ENCODE peak calls at places on chromosome 14, in ten cellular contexts. One of them, this sample, is unnamed.

GRCh38 chr14:77051101-77051500 is 22.6 kb upstream of the IRF2BPL start:
- DNase-seq in AG04450: no peak
- DNase-seq in lung: peak
- DNase-seq in fibroblast of the aortic adventitia: peak
- DNase-seq in mucosa of descending colon: no peak
- DNase-seq in lower leg skin: peak
- DNase-seq in CD4-positive, alpha-beta T cell: no peak
- DNase-seq in progenitor cell of endocrine pancreas: no peak
- DNase-seq in GM12864: no peak
- DNase-seq in GM13976: no peak
- DNase-seq in this sample: no peak

GRCh38 chr14:71117839-71118743 is 210.8 kb downstream of the PCNX1 start:
- DNase-seq in AG04450: peak
- DNase-seq in lung: no peak
- DNase-seq in fibroblast of the aortic adventitia: peak
- DNase-seq in mucosa of descending colon: peak
- DNase-seq in lower leg skin: no peak
- DNase-seq in CD4-positive, alpha-beta T cell: no peak
- DNase-seq in progenitor cell of endocrine pancreas: no peak
- DNase-seq in GM12864: no peak
- DNase-seq in GM13976: no peak
- DNase-seq in this sample: peak

GRCh38 chr14:103879570-103880333 is 32.4 kb upstream of the PPP1R13B start:
- DNase-seq in AG04450: no peak
- DNase-seq in lung: peak
- DNase-seq in fibroblast of the aortic adventitia: no peak
- DNase-seq in mucosa of descending colon: peak
- DNase-seq in lower leg skin: no peak
- DNase-seq in CD4-positive, alpha-beta T cell: no peak
- DNase-seq in progenitor cell of endocrine pancreas: peak
- DNase-seq in GM12864: no peak
- DNase-seq in GM13976: no peak
- DNase-seq in this sample: peak

GRCh38 chr14:78327426-78328210 is 157.4 kb downstream of the NRXN3 start:
- DNase-seq in AG04450: no peak
- DNase-seq in lung: no peak
- DNase-seq in fibroblast of the aortic adventitia: no peak
- DNase-seq in mucosa of descending colon: no peak
- DNase-seq in lower leg skin: no peak
- DNase-seq in CD4-positive, alpha-beta T cell: no peak
- DNase-seq in progenitor cell of endocrine pancreas: no peak
- DNase-seq in GM12864: no peak
- DNase-seq in GM13976: no peak
- DNase-seq in this sample: no peak

GRCh38 chr14:32073537-32074189 is 3.4 kb upstream of the ARHGAP5 start:
- DNase-seq in AG04450: peak
- DNase-seq in lung: peak
- DNase-seq in fibroblast of the aortic adventitia: peak
- DNase-seq in mucosa of descending colon: peak
- DNase-seq in lower leg skin: peak
- DNase-seq in CD4-positive, alpha-beta T cell: peak
- DNase-seq in progenitor cell of endocrine pancreas: no peak
- DNase-seq in GM12864: peak
- DNase-seq in GM13976: peak
- DNase-seq in this sample: peak

GRCh38 chr14:92507174-92507768 is 6.3 kb upstream of the RIN3 start:
- DNase-seq in AG04450: no peak
- DNase-seq in lung: peak
- DNase-seq in fibroblast of the aortic adventitia: no peak
- DNase-seq in mucosa of descending colon: peak
- DNase-seq in lower leg skin: no peak
- DNase-seq in CD4-positive, alpha-beta T cell: no peak
- DNase-seq in progenitor cell of endocrine pancreas: no peak
- DNase-seq in GM12864: peak
- DNase-seq in GM13976: no peak
- DNase-seq in this sample: peak

GRCh38 chr14:103854822-103855733 is 7.7 kb upstream of the PPP1R13B start:
- DNase-seq in AG04450: no peak
- DNase-seq in lung: peak
- DNase-seq in fibroblast of the aortic adventitia: no peak
- DNase-seq in mucosa of descending colon: peak
- DNase-seq in lower leg skin: peak
- DNase-seq in CD4-positive, alpha-beta T cell: no peak
- DNase-seq in progenitor cell of endocrine pancreas: peak
- DNase-seq in GM12864: no peak
- DNase-seq in GM13976: peak
- DNase-seq in this sample: no peak

GRCh38 chr14:95697764-95698163 is 11.5 kb downstream of the TCL1B start:
- DNase-seq in AG04450: no peak
- DNase-seq in lung: no peak
- DNase-seq in fibroblast of the aortic adventitia: no peak
- DNase-seq in mucosa of descending colon: no peak
- DNase-seq in lower leg skin: no peak
- DNase-seq in CD4-positive, alpha-beta T cell: no peak
- DNase-seq in progenitor cell of endocrine pancreas: no peak
- DNase-seq in GM12864: peak
- DNase-seq in GM13976: no peak
- DNase-seq in this sample: no peak

GRCh38 chr14:96145116-96145864 is 59.3 kb upstream of the BDKRB2 start:
- DNase-seq in AG04450: peak
- DNase-seq in lung: no peak
- DNase-seq in fibroblast of the aortic adventitia: peak
- DNase-seq in mucosa of descending colon: no peak
- DNase-seq in lower leg skin: no peak
- DNase-seq in CD4-positive, alpha-beta T cell: no peak
- DNase-seq in progenitor cell of endocrine pancreas: no peak
- DNase-seq in GM12864: no peak
- DNase-seq in GM13976: no peak
- DNase-seq in this sample: no peak

GRCh38 chr14:24427537-24428508 is 1.6 kb downstream of the CBLN3 start:
- DNase-seq in AG04450: no peak
- DNase-seq in lung: no peak
- DNase-seq in fibroblast of the aortic adventitia: no peak
- DNase-seq in mucosa of descending colon: no peak
- DNase-seq in lower leg skin: peak
- DNase-seq in CD4-positive, alpha-beta T cell: no peak
- DNase-seq in progenitor cell of endocrine pancreas: no peak
- DNase-seq in GM12864: no peak
- DNase-seq in GM13976: no peak
- DNase-seq in this sample: no peak

GRCh38 chr14:90344285-90344684 is 12.5 kb upstream of the NRDE2 start:
- DNase-seq in AG04450: no peak
- DNase-seq in lung: no peak
- DNase-seq in fibroblast of the aortic adventitia: no peak
- DNase-seq in mucosa of descending colon: no peak
- DNase-seq in lower leg skin: no peak
- DNase-seq in CD4-positive, alpha-beta T cell: no peak
- DNase-seq in progenitor cell of endocrine pancreas: no peak
- DNase-seq in GM12864: no peak
- DNase-seq in GM13976: no peak
- DNase-seq in this sample: no peak

GRCh38 chr14:64728106-64728505 is 23.9 kb downstream of the PLEKHG3 start:
- DNase-seq in AG04450: no peak
- DNase-seq in lung: no peak
- DNase-seq in fibroblast of the aortic adventitia: no peak
- DNase-seq in mucosa of descending colon: no peak
- DNase-seq in lower leg skin: no peak
- DNase-seq in CD4-positive, alpha-beta T cell: no peak
- DNase-seq in progenitor cell of endocrine pancreas: no peak
- DNase-seq in GM12864: no peak
- DNase-seq in GM13976: no peak
- DNase-seq in this sample: no peak

GRCh38 chr14:78417532-78417931 is 247.4 kb downstream of the NRXN3 start:
- DNase-seq in AG04450: no peak
- DNase-seq in lung: no peak
- DNase-seq in fibroblast of the aortic adventitia: no peak
- DNase-seq in mucosa of descending colon: no peak
- DNase-seq in lower leg skin: no peak
- DNase-seq in CD4-positive, alpha-beta T cell: no peak
- DNase-seq in progenitor cell of endocrine pancreas: no peak
- DNase-seq in GM12864: no peak
- DNase-seq in GM13976: no peak
- DNase-seq in this sample: no peak

GRCh38 chr14:59688224-59689170 is 111.9 kb upstream of the CCDC175 start:
- DNase-seq in AG04450: peak
- DNase-seq in lung: no peak
- DNase-seq in fibroblast of the aortic adventitia: peak
- DNase-seq in mucosa of descending colon: peak
- DNase-seq in lower leg skin: no peak
- DNase-seq in CD4-positive, alpha-beta T cell: no peak
- DNase-seq in progenitor cell of endocrine pancreas: no peak
- DNase-seq in GM12864: peak
- DNase-seq in GM13976: peak
- DNase-seq in this sample: peak

GRCh38 chr14:71138236-71139057 is 231.2 kb downstream of the PCNX1 start:
- DNase-seq in AG04450: no peak
- DNase-seq in lung: no peak
- DNase-seq in fibroblast of the aortic adventitia: no peak
- DNase-seq in mucosa of descending colon: no peak
- DNase-seq in lower leg skin: no peak
- DNase-seq in CD4-positive, alpha-beta T cell: no peak
- DNase-seq in progenitor cell of endocrine pancreas: no peak
- DNase-seq in GM12864: no peak
- DNase-seq in GM13976: no peak
- DNase-seq in this sample: no peak

GRCh38 chr14:50806241-50806933 is 24.6 kb downstream of the NIN start:
- DNase-seq in AG04450: no peak
- DNase-seq in lung: no peak
- DNase-seq in fibroblast of the aortic adventitia: peak
- DNase-seq in mucosa of descending colon: no peak
- DNase-seq in lower leg skin: no peak
- DNase-seq in CD4-positive, alpha-beta T cell: no peak
- DNase-seq in progenitor cell of endocrine pancreas: no peak
- DNase-seq in GM12864: no peak
- DNase-seq in GM13976: no peak
- DNase-seq in this sample: no peak

GRCh38 chr14:89190779-89191513 is 226.1 kb downstream of the FOXN3 start:
- DNase-seq in AG04450: no peak
- DNase-seq in lung: no peak
- DNase-seq in fibroblast of the aortic adventitia: no peak
- DNase-seq in mucosa of descending colon: no peak
- DNase-seq in lower leg skin: no peak
- DNase-seq in CD4-positive, alpha-beta T cell: no peak
- DNase-seq in progenitor cell of endocrine pancreas: no peak
- DNase-seq in GM12864: no peak
- DNase-seq in GM13976: no peak
- DNase-seq in this sample: no peak

GRCh38 chr14:25108959-25109358 is 59.0 kb upstream of the STXBP6 start:
- DNase-seq in AG04450: no peak
- DNase-seq in lung: no peak
- DNase-seq in fibroblast of the aortic adventitia: no peak
- DNase-seq in mucosa of descending colon: peak
- DNase-seq in lower leg skin: peak
- DNase-seq in CD4-positive, alpha-beta T cell: no peak
- DNase-seq in progenitor cell of endocrine pancreas: no peak
- DNase-seq in GM12864: no peak
- DNase-seq in GM13976: no peak
- DNase-seq in this sample: peak

GRCh38 chr14:20623798-20624197 is 17.7 kb downstream of the OR6S1 start:
- DNase-seq in AG04450: no peak
- DNase-seq in lung: no peak
- DNase-seq in fibroblast of the aortic adventitia: no peak
- DNase-seq in mucosa of descending colon: no peak
- DNase-seq in lower leg skin: no peak
- DNase-seq in CD4-positive, alpha-beta T cell: no peak
- DNase-seq in progenitor cell of endocrine pancreas: no peak
- DNase-seq in GM12864: no peak
- DNase-seq in GM13976: no peak
- DNase-seq in this sample: no peak

GRCh38 chr14:68926236-68926635 is 52.9 kb downstream of the ACTN1 start:
- DNase-seq in AG04450: no peak
- DNase-seq in lung: no peak
- DNase-seq in fibroblast of the aortic adventitia: no peak
- DNase-seq in mucosa of descending colon: no peak
- DNase-seq in lower leg skin: no peak
- DNase-seq in CD4-positive, alpha-beta T cell: no peak
- DNase-seq in progenitor cell of endocrine pancreas: no peak
- DNase-seq in GM12864: no peak
- DNase-seq in GM13976: no peak
- DNase-seq in this sample: no peak
- TF ChIP-seq CTCF in AG04450: peak
- TF ChIP-seq CTCF in lung: no peak
- TF ChIP-seq CTCF in fibroblast of the aortic adventitia: peak
- TF ChIP-seq CTCF in mucosa of descending colon: no peak
- TF ChIP-seq CTCF in lower leg skin: no peak
- TF ChIP-seq CTCF in CD4-positive, alpha-beta T cell: no peak
- TF ChIP-seq CTCF in progenitor cell of endocrine pancreas: peak
- TF ChIP-seq CTCF in GM12864: peak
- TF ChIP-seq CTCF in GM13976: no peak
- TF ChIP-seq CTCF in this sample: no peak

DNA sequence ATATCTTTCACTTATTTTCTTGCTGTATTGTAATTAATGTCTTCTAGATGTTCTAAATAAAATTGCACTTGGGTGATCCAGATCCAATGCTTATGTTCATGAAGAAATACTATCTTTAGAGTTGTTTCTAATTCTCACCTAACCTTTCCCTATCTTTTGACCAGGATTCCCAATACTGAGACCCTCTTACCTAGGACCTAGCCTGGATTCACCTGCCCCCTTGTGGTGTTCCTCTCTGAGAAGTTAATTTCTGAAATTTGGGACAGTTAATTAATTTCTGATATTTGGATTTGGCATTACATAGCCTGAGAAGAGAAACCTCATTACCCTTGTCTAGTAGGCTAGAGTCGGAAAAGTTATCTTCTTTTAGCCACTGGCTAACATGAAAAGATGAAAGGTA is 29.5 kb downstream of the FOXA1 start:
- DNase-seq in AG04450: no peak
- DNase-seq in lung: no peak
- DNase-seq in fibroblast of the aortic adventitia: no peak
- DNase-seq in mucosa of descending colon: peak
- DNase-seq in lower leg skin: no peak
- DNase-seq in CD4-positive, alpha-beta T cell: no peak
- DNase-seq in progenitor cell of endocrine pancreas: no peak
- DNase-seq in GM12864: no peak
- DNase-seq in GM13976: no peak
- DNase-seq in this sample: peak
- TF ChIP-seq CTCF in AG04450: peak
- TF ChIP-seq CTCF in lung: no peak
- TF ChIP-seq CTCF in fibroblast of the aortic adventitia: peak
- TF ChIP-seq CTCF in mucosa of descending colon: no peak
- TF ChIP-seq CTCF in lower leg skin: no peak
- TF ChIP-seq CTCF in CD4-positive, alpha-beta T cell: no peak
- TF ChIP-seq CTCF in progenitor cell of endocrine pancreas: peak
- TF ChIP-seq CTCF in GM12864: no peak
- TF ChIP-seq CTCF in GM13976: no peak
- TF ChIP-seq CTCF in this sample: peak

GRCh38 chr14:36646664-36647416 is 14.8 kb upstream of the PAX9 start:
- DNase-seq in AG04450: no peak
- DNase-seq in lung: no peak
- DNase-seq in fibroblast of the aortic adventitia: no peak
- DNase-seq in mucosa of descending colon: no peak
- DNase-seq in lower leg skin: no peak
- DNase-seq in CD4-positive, alpha-beta T cell: no peak
- DNase-seq in progenitor cell of endocrine pancreas: peak
- DNase-seq in GM12864: no peak
- DNase-seq in GM13976: peak
- DNase-seq in this sample: peak
- TF ChIP-seq CTCF in AG04450: no peak
- TF ChIP-seq CTCF in lung: no peak
- TF ChIP-seq CTCF in fibroblast of the aortic adventitia: no peak
- TF ChIP-seq CTCF in mucosa of descending colon: no peak
- TF ChIP-seq CTCF in lower leg skin: no peak
- TF ChIP-seq CTCF in CD4-positive, alpha-beta T cell: no peak
- TF ChIP-seq CTCF in progenitor cell of endocrine pancreas: peak
- TF ChIP-seq CTCF in GM12864: no peak
- TF ChIP-seq CTCF in GM13976: no peak
- TF ChIP-seq CTCF in this sample: no peak

GRCh38 chr14:94177806-94178205 is 3.7 kb downstream of the PPP4R4 start:
- DNase-seq in AG04450: no peak
- DNase-seq in lung: no peak
- DNase-seq in fibroblast of the aortic adventitia: no peak
- DNase-seq in mucosa of descending colon: no peak
- DNase-seq in lower leg skin: no peak
- DNase-seq in CD4-positive, alpha-beta T cell: no peak
- DNase-seq in progenitor cell of endocrine pancreas: no peak
- DNase-seq in GM12864: no peak
- DNase-seq in GM13976: no peak
- DNase-seq in this sample: no peak
- TF ChIP-seq CTCF in AG04450: no peak
- TF ChIP-seq CTCF in lung: no peak
- TF ChIP-seq CTCF in fibroblast of the aortic adventitia: no peak
- TF ChIP-seq CTCF in mucosa of descending colon: no peak
- TF ChIP-seq CTCF in lower leg skin: no peak
- TF ChIP-seq CTCF in CD4-positive, alpha-beta T cell: no peak
- TF ChIP-seq CTCF in progenitor cell of endocrine pancreas: no peak
- TF ChIP-seq CTCF in GM12864: no peak
- TF ChIP-seq CTCF in GM13976: no peak
- TF ChIP-seq CTCF in this sample: no peak

This sample was measured in Calu3.